ENCODE peak calls at places on chromosomes 16 and 17, in eight cellular contexts. E is tibial artery, V is right atrium auricular region, H is heart right ventricle, U is bronchial epithelial cell, R is endodermal cell, T is neural progenitor cell, X is cardiac muscle cell. S is an unnamed sample. For H3K27me3, the result is how much of the 10 kb centered on the place peaks cover.

GRCh38 chr16:84754353-84754856 is 54.6 kb downstream of the USP10 start:
- DNase-seq in E (no peak), V (peak), H (peak), U (peak), R (peak), T (peak), X (peak), S (peak)

GRCh38 chr16:72565137-72565536 is 393.2 kb upstream of the PMFBP1 start:
- DNase-seq in E (no peak), V (no peak), H (no peak), U (no peak), R (no peak), T (no peak), X (no peak), S (no peak)

GRCh38 chr17:9790889-9791876 is at the start of gene DHRS7C:
- DNase-seq in E (no peak), V (no peak), H (peak), U (no peak), R (no peak), T (peak), X (no peak), S (no peak)

GRCh38 chr16:22322021-22322471 is 24.8 kb downstream of the POLR3E start:
- DNase-seq in E (no peak), V (no peak), H (no peak), U (no peak), R (peak), T (no peak), X (no peak), S (no peak)

GRCh38 chr16:64481497-64481896 is 640.4 kb downstream of the CDH11 start:
- DNase-seq in E (no peak), V (no peak), H (no peak), U (no peak), R (no peak), T (no peak), X (no peak), S (no peak)

GRCh38 chr16:70476272-70477020 is 22.1 kb downstream of the FCSK start:
- DNase-seq in E (no peak), V (no peak), H (no peak), U (peak), R (no peak), T (no peak), X (peak), S (peak)

GRCh38 chr17:83100853-83101391 is 21.5 kb downstream of the METRNL start:
- DNase-seq in E (no peak), V (no peak), H (no peak), U (no peak), R (no peak), T (no peak), X (no peak), S (no peak)

GRCh38 chr16:1667271-1667670 is 10.8 kb upstream of the JPT2 start:
- DNase-seq in E (no peak), V (no peak), H (no peak), U (no peak), R (no peak), T (no peak), X (no peak), S (no peak)

GRCh38 chr17:50055426-50056216 is at the start of gene ITGA3:
- DNase-seq in E (peak), V (peak), H (peak), U (peak), R (peak), T (peak), X (peak), S (peak)

DNA sequence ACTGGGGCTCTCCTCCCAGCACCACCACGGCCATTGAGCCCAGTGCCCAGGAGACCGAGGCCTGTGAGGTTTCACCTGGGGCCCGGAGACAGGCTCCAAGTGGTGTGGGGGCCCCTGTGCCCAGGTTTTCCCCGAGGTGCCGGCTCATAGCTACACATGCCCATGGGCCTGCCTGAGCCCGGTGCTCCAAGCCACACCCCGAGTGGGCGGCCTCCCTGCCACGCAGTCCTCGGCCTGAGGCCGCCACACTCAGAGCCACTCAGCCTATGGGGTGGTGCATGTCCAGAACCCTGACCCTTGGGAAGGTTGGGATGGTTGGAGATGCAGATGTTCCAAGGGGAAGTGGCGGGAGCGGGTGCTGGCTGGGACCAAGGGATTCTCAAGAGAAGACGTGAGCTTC is 24.1 kb downstream of the JPH3 start:
- DNase-seq in E (no peak), V (no peak), H (no peak), U (peak), R (no peak), T (no peak), X (no peak), S (no peak)
- H3K27me3 ChIP-seq in E (half or more), V (under half), H (half or more), U (under half), R (under half), T (under half), X (under half), S (under half)

GRCh38 chr17:80083136-80083661 is 18.2 kb upstream of the GAA start:
- DNase-seq in E (no peak), V (no peak), H (no peak), U (no peak), R (no peak), T (no peak), X (no peak), S (no peak)

GRCh38 chr17:80080081-80080480 is 21.3 kb upstream of the GAA start:
- DNase-seq in E (no peak), V (no peak), H (no peak), U (peak), R (no peak), T (no peak), X (peak), S (peak)

GRCh38 chr17:80084773-80085172 is 16.6 kb upstream of the GAA start:
- DNase-seq in E (no peak), V (no peak), H (no peak), U (no peak), R (no peak), T (no peak), X (no peak), S (no peak)

GRCh38 chr17:80081596-80081995 is 19.8 kb upstream of the GAA start:
- DNase-seq in E (no peak), V (no peak), H (no peak), U (no peak), R (no peak), T (no peak), X (no peak), S (no peak)

GRCh38 chr17:80082403-80083135 is 18.8 kb upstream of the GAA start:
- DNase-seq in E (peak), V (peak), H (peak), U (peak), R (peak), T (peak), X (peak), S (peak)
- TF ChIP-seq CTCF in E (peak), V (peak), H (peak), U (peak), R (peak), T (peak), X (peak), S (peak)

GRCh38 chr17:77637807-77638182 is 320.7 kb upstream of the TNRC6C start:
- DNase-seq in E (no peak), V (no peak), H (no peak), U (no peak), R (no peak), T (peak), X (no peak), S (no peak)
- H3K27me3 ChIP-seq in E (under half), V (under half), H (under half), U (under half), R (under half), T (under half), X (under half), S (under half)

DNA sequence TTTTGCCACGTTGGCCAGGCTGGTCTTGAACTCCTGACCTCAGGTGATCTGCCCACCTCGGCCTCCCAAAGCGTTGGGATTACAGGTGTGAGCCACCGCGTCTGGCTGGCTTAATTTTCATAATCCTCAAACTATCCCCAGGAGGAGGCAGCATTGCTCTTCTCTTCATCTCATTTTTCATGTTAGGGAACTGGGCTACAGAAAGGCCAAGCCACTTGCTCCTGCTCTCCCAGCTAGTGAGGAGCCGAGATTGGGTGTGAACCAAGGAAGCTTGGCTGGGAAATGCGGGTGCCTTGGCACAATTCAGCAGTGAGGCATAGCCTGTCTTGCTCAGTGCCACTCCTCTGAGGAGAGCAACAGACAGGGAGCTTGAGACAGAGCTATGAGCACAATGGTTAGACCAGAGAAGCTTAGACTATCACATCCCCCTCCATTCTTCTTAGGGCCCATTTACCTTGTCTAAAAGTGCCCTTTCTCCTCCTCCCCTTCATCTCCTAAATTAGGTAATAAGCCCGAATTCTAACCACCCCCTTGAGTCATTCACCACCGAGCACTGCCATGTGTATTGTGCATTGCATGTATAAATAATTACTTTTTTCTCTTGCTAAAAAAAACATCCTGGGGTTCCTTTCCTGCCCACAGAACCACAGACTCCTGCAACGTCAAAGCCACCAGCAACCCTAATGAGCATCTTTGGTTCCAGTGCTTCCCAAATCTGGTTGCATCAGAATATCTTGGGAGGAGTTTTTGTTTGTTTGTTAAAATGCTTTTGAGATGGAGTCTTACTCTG is 20.0 kb upstream of the KIF19 start:
- DNase-seq in E (no peak), V (no peak), H (no peak), U (peak), R (peak), T (peak), X (no peak), S (no peak)
- TF ChIP-seq CTCF in E (no peak), V (peak), H (peak), U (no peak), R (peak), T (peak), X (no peak), S (no peak)

GRCh38 chr17:36647598-36647997 is 46.2 kb downstream of the MRM1 start:
- DNase-seq in E (no peak), V (no peak), H (no peak), U (no peak), R (peak), T (peak), X (no peak), S (no peak)

GRCh38 chr17:36643086-36643685 is 41.8 kb downstream of the MRM1 start:
- DNase-seq in E (no peak), V (no peak), H (no peak), U (no peak), R (no peak), T (no peak), X (no peak), S (no peak)

GRCh38 chr17:36641331-36641876 is 40.0 kb downstream of the MRM1 start:
- DNase-seq in E (no peak), V (no peak), H (no peak), U (no peak), R (peak), T (peak), X (no peak), S (no peak)

GRCh38 chr17:36641877-36642845 is 40.8 kb downstream of the MRM1 start:
- DNase-seq in E (no peak), V (no peak), H (no peak), U (no peak), R (peak), T (peak), X (no peak), S (no peak)

DNA sequence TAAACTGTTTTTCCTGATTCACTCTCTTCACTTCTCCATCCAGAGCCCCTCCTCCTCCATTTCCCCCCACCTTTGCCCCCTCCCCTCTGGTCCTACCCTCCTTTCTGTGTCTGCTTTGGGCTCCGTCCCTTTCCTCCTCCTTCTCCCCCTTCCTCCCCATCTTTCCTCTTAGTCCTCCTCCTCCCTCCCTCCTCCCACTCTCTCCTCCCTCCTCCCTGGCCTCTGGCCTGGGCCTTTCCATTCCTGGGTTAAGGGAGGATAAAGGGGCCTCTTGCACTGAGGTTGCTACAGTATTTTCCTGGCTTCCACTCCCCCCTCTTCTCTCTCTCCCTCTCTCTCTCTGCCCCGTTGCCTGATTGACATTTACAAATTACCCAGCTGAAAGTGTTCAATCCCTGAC is 44.0 kb downstream of the MRM1 start:
- DNase-seq in E (no peak), V (no peak), H (no peak), U (no peak), R (no peak), T (no peak), X (no peak), S (no peak)
- H3K27me3 ChIP-seq in E (half or more), V (under half), H (half or more), U (under half), R (under half), T (half or more), X (under half), S (half or more)

GRCh38 chr16:78562650-78563049 is 463.2 kb downstream of the WWOX start:
- DNase-seq in E (no peak), V (no peak), H (no peak), U (no peak), R (no peak), T (no peak), X (no peak), S (no peak)

GRCh38 chr16:78566397-78567073 is 467.1 kb downstream of the WWOX start:
- DNase-seq in E (no peak), V (no peak), H (no peak), U (no peak), R (peak), T (no peak), X (no peak), S (no peak)

GRCh38 chr16:78562156-78562555 is 462.7 kb downstream of the WWOX start:
- DNase-seq in E (no peak), V (no peak), H (no peak), U (no peak), R (no peak), T (no peak), X (no peak), S (no peak)

GRCh38 chr16:78560997-78561396 is 461.5 kb downstream of the WWOX start:
- DNase-seq in E (no peak), V (no peak), H (no peak), U (no peak), R (peak), T (no peak), X (no peak), S (no peak)

GRCh38 chr16:78563905-78564304 is 464.5 kb downstream of the WWOX start:
- DNase-seq in E (no peak), V (no peak), H (no peak), U (peak), R (no peak), T (no peak), X (no peak), S (no peak)
- TF ChIP-seq CTCF in E (no peak), V (no peak), H (no peak), U (no peak), R (no peak), T (no peak), X (no peak), S (no peak)

GRCh38 chr17:81350320-81350686 is 45.0 kb upstream of the BAHCC1 start:
- DNase-seq in E (no peak), V (no peak), H (no peak), U (peak), R (no peak), T (no peak), X (no peak), S (no peak)
- H3K27me3 ChIP-seq in E (under half), V (under half), H (under half), U (under half), R (under half), T (under half), X (under half), S (under half)

DNA sequence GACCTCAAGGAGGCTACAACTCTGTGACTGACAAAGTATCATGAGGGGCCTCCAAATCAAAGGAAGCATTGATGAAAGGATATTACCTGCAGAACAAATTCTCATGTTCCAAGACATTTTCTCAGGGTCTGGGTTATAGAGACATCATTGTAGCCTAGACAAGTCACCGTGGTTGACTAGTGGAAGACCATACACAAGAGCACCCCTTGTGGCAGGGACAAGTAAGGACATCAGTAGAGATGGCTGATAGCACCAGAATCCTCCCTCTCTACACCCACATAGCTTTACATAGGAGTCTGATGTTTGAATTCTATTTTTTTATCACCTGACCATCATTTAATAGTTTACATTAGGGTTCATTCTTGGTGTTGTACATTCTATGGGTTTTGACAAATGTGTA is 32.5 kb upstream of the CDH8 start:
- DNase-seq in E (no peak), V (no peak), H (no peak), U (no peak), R (peak), T (peak), X (no peak), S (no peak)
- TF ChIP-seq CTCF in E (no peak), V (no peak), H (no peak), U (no peak), R (peak), T (peak), X (no peak), S (peak)

S was measured in brain microvascular endothelial cell.